ENCODE peak calls at places on chromosomes 1 and 21, in ten cellular contexts. U is iris pigment epithelial cell, J is M059J, O is iPS DF 19.7, M is psoas muscle, G is HuH-7.5, P is T1000, R is spleen, V is Kasumi-1, N is NCI-H1092. K is an unnamed sample.

GRCh38 chr1:35929730-35930592 is 944 bp upstream of the AGO3 start:
- DNase-seq in U (peak; percentile 63), J (peak; percentile 57), O (no peak), M (peak; percentile 72), G (peak; percentile 17), P (no peak), R (peak; percentile 76), V (peak; percentile 79), N (peak; percentile 34), K (peak; percentile 59)

GRCh38 chr21:36175771-36176565 is 19.3 kb downstream of the DOP1B start:
- DNase-seq in U (no peak), J (no peak), O (no peak), M (no peak), G (no peak), P (no peak), R (no peak), V (no peak), N (no peak), K (peak; percentile 89)

GRCh38 chr1:35808376-35809155 is 750 bp downstream of the AGO4 start:
- DNase-seq in U (peak; percentile 15), J (peak; percentile 39), O (no peak), M (peak; percentile 63), G (peak; percentile 43), P (no peak), R (peak; percentile 90), V (peak; percentile 50), N (no peak), K (peak; percentile 60)

GRCh38 chr1:112674440-112674985 is at the start of gene MOV10:
- DNase-seq in U (peak; percentile 79), J (peak; percentile 82), O (peak; percentile 68), M (peak; percentile 81), G (peak; percentile 61), P (peak; percentile 48), R (peak; percentile 92), V (peak; percentile 72), N (peak; percentile 43), K (peak; percentile 70)

GRCh38 chr1:209929751-209930150 is 8.3 kb upstream of the SYT14 start:
- DNase-seq in U (no peak), J (no peak), O (no peak), M (no peak), G (no peak), P (no peak), R (no peak), V (no peak), N (no peak), K (no peak)

GRCh38 chr1:36609241-36610027 is 126.7 kb upstream of the CSF3R start:
- DNase-seq in U (peak; percentile 58), J (peak; percentile 59), O (peak; percentile 25), M (no peak), G (peak; percentile 71), P (no peak), R (no peak), V (peak; percentile 44), N (peak; percentile 81), K (peak; percentile 62)

GRCh38 chr1:228691926-228692325 is 43.4 kb upstream of the RHOU start:
- DNase-seq in U (peak; percentile 54), J (peak; percentile 43), O (peak; percentile 17), M (no peak), G (peak; percentile 45), P (no peak), R (no peak), V (peak; percentile 55), N (peak; percentile 32), K (peak; percentile 22)

GRCh38 chr1:160256396-160257046 is 5.8 kb downstream of the DCAF8 start:
- DNase-seq in U (peak; percentile 90), J (peak; percentile 76), O (no peak), M (no peak), G (no peak), P (no peak), R (no peak), V (no peak), N (no peak), K (no peak)

GRCh38 chr1:36328713-36329112 is 5.3 kb upstream of the EVA1B start:
- DNase-seq in U (no peak), J (no peak), O (no peak), M (no peak), G (no peak), P (no peak), R (no peak), V (no peak), N (no peak), K (no peak)

GRCh38 chr1:10728595-10729410 is 67.6 kb downstream of the CASZ1 start:
- DNase-seq in U (no peak), J (no peak), O (no peak), M (no peak), G (no peak), P (no peak), R (no peak), V (no peak), N (peak; percentile 78), K (no peak)

GRCh38 chr21:33406493-33406892 is 3.3 kb downstream of the IFNGR2 start:
- DNase-seq in U (no peak), J (no peak), O (no peak), M (no peak), G (no peak), P (no peak), R (no peak), V (no peak), N (no peak), K (no peak)

GRCh38 chr1:231918239-231919015 is 291.8 kb downstream of the DISC1 start:
- DNase-seq in U (peak; percentile 66), J (peak; percentile 81), O (no peak), M (no peak), G (no peak), P (no peak), R (no peak), V (no peak), N (no peak), K (no peak)

GRCh38 chr21:30839304-30839703 is 9.7 kb upstream of the KRTAP7-1 start:
- DNase-seq in U (peak; percentile 48), J (peak; percentile 13), O (no peak), M (no peak), G (peak; percentile 29), P (no peak), R (no peak), V (peak; percentile 55), N (no peak), K (no peak)

GRCh38 chr21:14120091-14120734 is 90.5 kb downstream of the LIPI start:
- DNase-seq in U (peak; percentile 29), J (peak; percentile 15), O (no peak), M (no peak), G (no peak), P (no peak), R (no peak), V (peak; percentile 25), N (no peak), K (peak; percentile 42)

GRCh38 chr21:27532081-27532480 is 565.2 kb upstream of the ADAMTS5 start:
- DNase-seq in U (peak; percentile 61), J (peak; percentile 30), O (no peak), M (no peak), G (peak; percentile 5), P (no peak), R (no peak), V (no peak), N (no peak), K (no peak)

GRCh38 chr21:42975886-42976608 is 1.7 kb downstream of the PKNOX1 start:
- DNase-seq in U (no peak), J (no peak), O (no peak), M (no peak), G (no peak), P (no peak), R (peak; percentile 6), V (no peak), N (no peak), K (peak; percentile 22)

GRCh38 chr1:181135815-181136737 is 47.6 kb downstream of the IER5 start:
- DNase-seq in U (peak; percentile 89), J (peak; percentile 93), O (no peak), M (no peak), G (no peak), P (peak; percentile 62), R (no peak), V (peak; percentile 65), N (no peak), K (peak; percentile 69)

GRCh38 chr1:199742547-199742946 is 285.0 kb upstream of the NR5A2 start:
- DNase-seq in U (peak; percentile 98), J (peak; percentile 89), O (no peak), M (no peak), G (no peak), P (peak; percentile 31), R (no peak), V (peak; percentile 45), N (no peak), K (no peak)

GRCh38 chr1:17232759-17233661 is 15.9 kb upstream of the PADI3 start:
- DNase-seq in U (peak; percentile 82), J (peak; percentile 99), O (no peak), M (no peak), G (no peak), P (no peak), R (no peak), V (no peak), N (no peak), K (no peak)

GRCh38 chr21:44791993-44792392 is 9.6 kb downstream of the UBE2G2 start:
- DNase-seq in U (no peak), J (no peak), O (no peak), M (no peak), G (no peak), P (no peak), R (no peak), V (no peak), N (no peak), K (no peak)

GRCh38 chr1:201221201-201221846 is 30.7 kb downstream of the IGFN1 start:
- DNase-seq in U (no peak), J (no peak), O (no peak), M (no peak), G (no peak), P (no peak), R (no peak), V (no peak), N (no peak), K (no peak)

GRCh38 chr1:42949312-42950145 is 9.1 kb downstream of the SLC2A1 start:
- DNase-seq in U (no peak), J (peak; percentile 91), O (no peak), M (no peak), G (no peak), P (no peak), R (no peak), V (no peak), N (no peak), K (no peak)

GRCh38 chr1:152347116-152347728 is 12.6 kb downstream of the FLG2 start:
- DNase-seq in U (peak; percentile 55), J (peak; percentile 71), O (no peak), M (no peak), G (peak; percentile 13), P (no peak), R (no peak), V (peak; percentile 49), N (no peak), K (peak; percentile 28)

GRCh38 chr1:191358724-191359123 is 799.5 kb upstream of the RGS18 start:
- DNase-seq in U (no peak), J (no peak), O (no peak), M (no peak), G (no peak), P (no peak), R (no peak), V (no peak), N (no peak), K (no peak)

GRCh38 chr21:46122758-46123683 is 25.1 kb downstream of the COL6A2 start:
- DNase-seq in U (no peak), J (no peak), O (no peak), M (no peak), G (no peak), P (no peak), R (peak; percentile 37), V (no peak), N (no peak), K (no peak)

K was measured in cerebellar cortex.